ENCODE peak calls at places on chromosomes 5 and 9, in six cellular contexts. M is AG04450, D is brain microvascular endothelial cell, E is psoas muscle, G is fibroblast of the aortic adventitia, P is HCT116. F is an unnamed sample.

GRCh38 chr5:36696059-36696673 is 89.8 kb downstream of the SLC1A3 start:
- DNase-seq in G (peak), E (peak), P (peak), M (peak), D (peak), F (peak)

GRCh38 chr9:4548796-4549725 is 58.8 kb downstream of the SLC1A1 start:
- DNase-seq in P (no peak), D (no peak), M (no peak), G (no peak), E (peak), F (no peak)

GRCh38 chr5:43802119-43802518 is 199.1 kb downstream of the NNT start:
- DNase-seq in P (no peak), M (no peak), E (no peak), D (peak), G (peak), F (no peak)

GRCh38 chr9:87006956-87007355 is 59.6 kb upstream of the GAS1 start:
- DNase-seq in E (no peak), D (no peak), P (no peak), M (no peak), G (no peak), F (no peak)

GRCh38 chr5:145936401-145937131 is at the start of gene SH3RF2:
- DNase-seq in E (peak), D (peak), P (peak), M (peak), G (peak), F (no peak)

GRCh38 chr9:131818089-131818488 is 78.2 kb upstream of the RAPGEF1 start:
- DNase-seq in M (no peak), P (no peak), G (no peak), D (no peak), E (no peak), F (no peak)

GRCh38 chr9:6229604-6230003 is 14.0 kb downstream of the IL33 start:
- DNase-seq in P (no peak), G (peak), E (no peak), D (peak), M (no peak), F (no peak)

GRCh38 chr9:98323831-98324135 is 68.3 kb upstream of the TBC1D2 start:
- DNase-seq in G (no peak), P (no peak), M (no peak), D (no peak), E (no peak), F (no peak)

DNA sequence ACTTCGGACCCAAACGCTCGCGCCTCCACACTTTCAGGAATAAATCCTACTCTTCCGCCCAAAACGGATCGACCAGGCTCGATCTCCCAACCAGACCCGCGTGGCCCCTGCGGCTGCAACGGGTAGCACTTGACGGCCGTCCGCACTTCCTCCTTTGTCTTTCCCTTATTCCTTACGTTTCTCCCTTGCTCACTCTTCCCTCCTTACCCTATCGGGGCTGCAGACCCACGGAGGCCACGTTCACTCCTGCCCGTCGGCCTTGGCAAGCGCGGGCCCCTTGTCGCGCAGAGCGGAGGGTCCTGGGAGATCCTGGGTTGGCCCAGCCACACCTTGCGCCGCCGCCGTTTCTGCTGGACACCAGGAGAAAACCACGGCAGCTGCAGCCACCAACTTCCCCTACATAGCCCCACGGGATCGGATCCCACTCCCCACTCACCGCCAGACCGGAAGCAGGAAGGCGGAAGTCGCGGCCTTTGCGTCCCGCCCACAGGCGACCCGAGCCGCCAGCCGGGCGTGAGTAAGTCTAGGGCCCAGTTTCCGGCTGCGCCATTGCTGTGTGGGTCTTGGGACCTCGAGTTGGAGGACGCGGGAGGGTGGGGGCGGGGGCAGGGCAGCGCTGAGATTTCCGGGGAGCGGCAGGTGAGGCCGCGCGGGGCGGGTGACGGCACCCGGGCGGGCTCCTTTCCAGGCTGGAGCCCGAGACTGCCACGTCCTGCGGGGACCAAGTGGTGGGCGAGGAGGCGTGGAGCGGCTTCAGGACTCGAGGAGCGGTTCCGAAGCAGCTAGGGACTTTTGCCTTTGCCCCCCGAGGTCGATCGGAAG is at the start of gene SMIM15:
- DNase-seq in E (peak), P (peak), G (peak), M (peak), D (peak), F (peak)
- TF ChIP-seq CTCF in E (no peak), P (no peak), G (peak), M (no peak), D (no peak), F (no peak)

GRCh38 chr9:35446012-35446411 is 43.9 kb upstream of the RUSC2 start:
- DNase-seq in E (no peak), G (no peak), M (no peak), P (no peak), D (no peak), F (no peak)

GRCh38 chr9:35452481-35452880 is 37.4 kb upstream of the RUSC2 start:
- DNase-seq in P (no peak), G (peak), D (no peak), E (no peak), M (no peak), F (no peak)

GRCh38 chr9:35448511-35448910 is 41.4 kb upstream of the RUSC2 start:
- DNase-seq in M (no peak), E (no peak), G (peak), P (no peak), D (peak), F (no peak)
- TF ChIP-seq CTCF in M (no peak), E (no peak), G (no peak), P (no peak), D (no peak), F (no peak)

GRCh38 chr9:122158202-122158601 is 1.4 kb downstream of the NDUFA8 start:
- DNase-seq in E (no peak), P (peak), G (peak), D (peak), M (peak), F (peak)
- TF ChIP-seq CTCF in E (peak), P (peak), G (peak), D (peak), M (peak), F (peak)

GRCh38 chr5:69414885-69415583 is at the start of gene MARVELD2:
- DNase-seq in M (no peak), E (peak), G (no peak), P (peak), D (peak), F (peak)
- TF ChIP-seq CTCF in M (peak), E (no peak), G (no peak), P (peak), D (peak), F (peak)

GRCh38 chr5:138597660-138598400 is 22.6 kb upstream of the HSPA9 start:
- DNase-seq in D (no peak), P (no peak), G (no peak), E (no peak), M (no peak), F (no peak)

GRCh38 chr5:138596105-138596987 is 21.1 kb upstream of the HSPA9 start:
- DNase-seq in M (no peak), G (no peak), D (no peak), E (no peak), P (no peak), F (no peak)

GRCh38 chr5:138594305-138595058 is 19.3 kb upstream of the HSPA9 start:
- DNase-seq in E (no peak), P (no peak), M (no peak), G (no peak), D (no peak), F (no peak)

GRCh38 chr5:138595396-138595795 is 20.2 kb upstream of the HSPA9 start:
- DNase-seq in E (no peak), M (no peak), D (no peak), G (no peak), P (no peak), F (no peak)
- TF ChIP-seq CTCF in E (no peak), M (no peak), D (peak), G (peak), P (no peak), F (no peak)

F was measured in GM10248.